ENCODE peak calls at places on chromosome 10, in six cellular contexts. U is H9, K is H1, E is neuronal stem cell, Z is IMR-90, L is mesendoderm. F is an unnamed sample.

GRCh38 chr10:19638173-19638872 is 177.9 kb upstream of the PLXDC2 start:
- DNase-seq in U (no peak), K (no peak), E (no peak), Z (peak; percentile 95), L (no peak), F (peak; percentile 91)

GRCh38 chr10:122159159-122159970 is 111.7 kb upstream of the BTBD16 start:
- DNase-seq in U (no peak), L (peak; percentile 58), Z (peak; percentile 43), K (no peak), E (no peak), F (no peak)

GRCh38 chr10:44045020-44045419 is 339.9 kb downstream of the CXCL12 start:
- DNase-seq in U (no peak), Z (no peak), E (no peak), L (no peak), K (no peak), F (peak; percentile 18)

GRCh38 chr10:113540845-113541553 is 11.9 kb upstream of the HABP2 start:
- DNase-seq in Z (no peak), L (no peak), E (no peak), U (no peak), K (no peak), F (no peak)

GRCh38 chr10:110010076-110011069 is 2.6 kb downstream of the ADD3 start:
- DNase-seq in K (no peak), E (no peak), Z (peak; percentile 55), U (no peak), L (no peak), F (no peak)

GRCh38 chr10:31683682-31684081 is 244.9 kb downstream of the ARHGAP12 start:
- DNase-seq in U (no peak), E (no peak), K (no peak), Z (no peak), L (peak; percentile 69), F (no peak)

GRCh38 chr10:126500185-126500584 is 111.9 kb upstream of the ADAM12 start:
- DNase-seq in K (no peak), Z (no peak), U (no peak), E (no peak), L (no peak), F (no peak)

GRCh38 chr10:52314822-52315552 is 906 bp downstream of the DKK1 start:
- DNase-seq in E (no peak), U (no peak), K (no peak), Z (peak; percentile 41), L (no peak), F (peak; percentile 58)

GRCh38 chr10:133462512-133463305 is 9.0 kb downstream of the SCART1 start:
- DNase-seq in Z (no peak), L (no peak), K (no peak), E (no peak), U (no peak), F (no peak)

GRCh38 chr10:34109952-34110702 is 705.0 kb downstream of the PARD3 start:
- DNase-seq in K (no peak), L (no peak), U (no peak), E (no peak), Z (peak; percentile 95), F (peak; percentile 54)

GRCh38 chr10:36393800-36394199 is 731.6 kb upstream of the ANKRD30A start:
- DNase-seq in L (no peak), U (no peak), Z (no peak), E (no peak), K (no peak), F (peak; percentile 20)

GRCh38 chr10:52056296-52056695 is 257.8 kb upstream of the DKK1 start:
- DNase-seq in L (no peak), Z (no peak), E (no peak), U (no peak), K (no peak), F (no peak)

GRCh38 chr10:94005050-94005449 is 11.3 kb downstream of the PLCE1 start:
- DNase-seq in L (no peak), Z (peak; percentile 81), E (no peak), K (no peak), U (no peak), F (no peak)

GRCh38 chr10:48306870-48307531 is 524 bp downstream of the MAPK8 start:
- DNase-seq in U (no peak), K (no peak), L (peak; percentile 67), Z (peak; percentile 35), E (peak; percentile 45), F (peak; percentile 66)

GRCh38 chr10:43110318-43111071 is 27.8 kb upstream of the CSGALNACT2 start:
- DNase-seq in U (no peak), K (no peak), Z (peak; percentile 57), E (no peak), L (peak; percentile 13), F (peak; percentile 40)

DNA sequence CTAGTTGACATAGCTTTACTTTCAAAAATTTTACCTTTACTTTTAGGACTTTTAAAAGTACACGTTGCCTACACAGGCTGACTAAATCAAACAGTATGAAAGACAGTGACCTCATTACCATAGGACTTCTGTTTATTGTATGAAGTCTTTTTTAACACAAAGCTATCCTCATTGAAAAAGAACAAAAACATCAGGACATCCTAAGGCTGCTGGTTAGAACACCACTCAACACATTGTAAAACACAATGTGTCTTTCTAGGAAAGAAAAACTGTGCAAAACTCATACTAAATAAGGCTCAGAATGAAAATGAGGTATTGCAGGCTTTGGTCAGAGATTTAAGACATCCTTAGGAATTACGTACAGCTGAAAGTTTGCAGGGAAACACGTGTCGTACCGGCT is 29.1 kb downstream of the SLC39A12 start:
- DNase-seq in U (no peak), E (no peak), Z (peak; percentile 68), K (no peak), L (no peak), F (peak; percentile 13)
- H3K9ac ChIP-seq in U (no peak overlapping the region), E (no peak overlapping the region), Z (no peak overlapping the region), K (no peak overlapping the region), L (no peak overlapping the region), F (no peak overlapping the region)

DNA sequence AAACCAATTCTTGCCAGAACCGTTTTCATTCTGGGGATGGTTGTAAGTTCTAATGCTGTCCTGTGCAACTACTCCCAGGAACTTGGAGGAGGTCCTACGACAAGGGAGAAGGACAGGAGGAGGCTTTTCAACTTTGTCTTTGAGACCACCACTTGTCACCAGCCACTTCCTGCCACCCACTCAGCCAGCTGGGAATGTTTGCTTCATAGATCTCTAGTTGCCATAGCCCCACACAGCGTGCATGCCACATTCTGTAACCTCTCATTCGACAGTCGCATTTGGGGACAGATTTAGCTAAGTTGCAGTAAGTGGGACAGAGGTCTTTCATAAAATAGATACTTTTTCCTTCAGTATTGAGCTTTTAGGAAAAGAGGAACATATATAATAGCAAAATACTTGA is 78.0 kb downstream of the TAF3 start:
- DNase-seq in U (no peak), L (no peak), K (no peak), Z (no peak), E (no peak), F (no peak)
- H2AK5ac ChIP-seq in U (no peak overlapping the region), L (no peak overlapping the region), K (no peak overlapping the region), Z (no peak overlapping the region), E (no peak overlapping the region), F (no peak overlapping the region)

GRCh38 chr10:128979405-128979804 is 487.6 kb upstream of the MGMT start:
- DNase-seq in L (no peak), Z (no peak), U (no peak), K (no peak), E (no peak), F (no peak)
- H2BK15ac ChIP-seq in L (no peak overlapping the region), Z (no peak overlapping the region), U (no peak overlapping the region), K (no peak overlapping the region), E (no peak overlapping the region), F (no peak overlapping the region)

GRCh38 chr10:21510218-21511070 is 15.0 kb downstream of the SKIDA1 start:
- DNase-seq in E (peak; percentile 90), L (peak; percentile 91), K (no peak), U (no peak), Z (no peak), F (no peak)

GRCh38 chr10:21514101-21514807 is 11.2 kb downstream of the SKIDA1 start:
- DNase-seq in U (no peak), E (no peak), K (no peak), Z (no peak), L (no peak), F (no peak)

GRCh38 chr10:21513035-21513434 is 12.4 kb downstream of the SKIDA1 start:
- DNase-seq in E (no peak), L (no peak), K (no peak), Z (no peak), U (no peak), F (peak; percentile 32)

GRCh38 chr10:21509391-21510217 is 15.9 kb downstream of the SKIDA1 start:
- DNase-seq in L (peak; percentile 89), E (no peak), K (no peak), Z (no peak), U (no peak), F (no peak)

DNA sequence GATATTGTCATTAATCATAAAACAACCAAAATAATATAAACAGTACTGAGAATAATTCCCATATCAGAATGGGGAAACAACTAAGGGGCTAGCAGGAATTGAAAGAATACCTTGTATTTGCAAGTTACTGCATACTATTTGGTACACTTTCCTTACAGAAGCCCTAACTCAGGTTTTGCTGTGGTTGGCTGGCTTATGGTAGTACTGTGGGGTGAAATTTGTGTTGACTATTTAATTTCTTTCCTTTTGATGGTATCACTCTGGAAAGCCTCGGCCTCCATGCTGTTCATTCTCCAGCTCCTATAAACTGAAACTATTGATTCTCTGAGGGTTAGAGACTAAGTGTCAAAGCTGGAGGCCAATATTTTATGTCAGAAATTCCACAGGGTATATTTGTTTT is 13.6 kb downstream of the SKIDA1 start:
- DNase-seq in Z (no peak), E (no peak), U (no peak), L (no peak), K (no peak), F (peak; percentile 29)
- H3K9ac ChIP-seq in Z (no peak overlapping the region), E (no peak overlapping the region), U (no peak overlapping the region), L (peak overlapping the region; percentile 12), K (no peak overlapping the region), F (peak overlapping the region; percentile 13)

GRCh38 chr10:8060704-8061121 is 6.2 kb downstream of the GATA3 start:
- DNase-seq in E (peak; percentile 8), Z (no peak), L (no peak), K (no peak), U (no peak), F (no peak)
- H2AK5ac ChIP-seq in E (no peak overlapping the region), Z (no peak overlapping the region), L (peak overlapping the region; percentile 78), K (no peak overlapping the region), U (no peak overlapping the region), F (no peak overlapping the region)

DNA sequence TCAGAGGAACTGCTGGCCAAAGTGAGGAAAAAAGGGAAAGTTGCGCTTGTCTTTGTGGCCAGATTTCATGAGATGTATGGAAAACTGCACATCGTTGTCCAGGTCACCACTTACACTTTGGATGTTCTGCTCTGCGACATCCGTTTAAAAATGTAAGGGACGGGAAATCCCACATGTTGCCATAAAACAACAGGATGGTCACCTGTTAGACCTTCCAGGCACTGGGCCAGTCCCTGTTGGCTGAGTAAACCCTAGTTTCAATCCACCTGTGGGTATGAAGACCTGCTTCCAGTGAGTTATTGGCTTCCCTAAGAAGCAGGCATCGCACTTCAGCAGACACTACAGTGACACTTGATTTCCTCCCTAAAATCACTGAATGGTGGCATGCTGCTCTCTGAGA is 2.7 kb upstream of the STAMBPL1 start:
- DNase-seq in K (no peak), U (no peak), E (no peak), Z (no peak), L (no peak), F (no peak)
- H2BK15ac ChIP-seq in K (no peak overlapping the region), U (no peak overlapping the region), E (no peak overlapping the region), Z (no peak overlapping the region), L (no peak overlapping the region), F (no peak overlapping the region)

DNA sequence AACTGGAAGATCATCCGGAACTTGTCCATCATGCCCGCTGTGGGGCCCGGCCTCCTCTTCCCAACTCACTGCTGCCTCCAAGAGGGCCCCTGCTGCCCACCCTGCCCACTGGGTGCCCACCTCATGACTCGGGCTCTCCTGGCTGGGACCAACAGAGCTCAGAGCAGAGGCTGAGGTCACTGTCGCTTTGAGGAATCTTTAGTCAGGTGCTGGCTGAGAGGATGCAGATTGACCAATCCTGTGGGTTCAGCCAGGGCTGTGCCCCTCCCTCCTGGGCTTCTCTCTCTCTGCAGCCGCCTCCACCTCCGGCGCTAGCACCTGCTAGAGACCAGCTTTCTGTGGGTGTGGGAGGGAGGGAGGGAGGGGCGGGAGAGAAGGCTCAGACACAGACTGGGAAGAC is at the start of gene CALHM1:
- DNase-seq in U (peak; percentile 84), K (no peak), L (peak; percentile 78), Z (no peak), E (no peak), F (no peak)
- H3K9ac ChIP-seq in U (no peak within 1 kb of the TSS), K (no peak within 1 kb of the TSS), L (no peak within 1 kb of the TSS), Z (no peak within 1 kb of the TSS), E (peak within 1 kb of the TSS; percentile 45), F (no peak within 1 kb of the TSS)

F was measured in mesenchymal stem cell.